ENCODE peak calls at places on chromosomes 11 and 22, in nine cellular contexts. One of them, this sample, is unnamed.

GRCh38 chr11:11780843-11781242 is 60.9 kb upstream of the USP47 start:
- DNase-seq in stimulated activated CD8-positive, alpha-beta memory T cell treated with anti-CD3 and anti-CD28 coated beads, Interleukin-15, amount 100 ng/mL, for 1 hour: no peak
- DNase-seq in SHP77: peak
- DNase-seq in activated effector memory CD4-positive, alpha-beta T cell treated with anti-CD3 and anti-CD28 coated beads, Interleukin-2, amount 50 U/mL, for 16 hours: no peak
- DNase-seq in Right ventricle myocardium inferior: no peak
- DNase-seq in Calu3: no peak
- DNase-seq in SW480: no peak
- DNase-seq in DMS153: peak
- DNase-seq in GM10248: no peak
- DNase-seq in this sample: no peak

GRCh38 chr22:27220349-27220748 is 563.0 kb downstream of the MIAT start:
- DNase-seq in stimulated activated CD8-positive, alpha-beta memory T cell treated with anti-CD3 and anti-CD28 coated beads, Interleukin-15, amount 100 ng/mL, for 1 hour: no peak
- DNase-seq in SHP77: no peak
- DNase-seq in activated effector memory CD4-positive, alpha-beta T cell treated with anti-CD3 and anti-CD28 coated beads, Interleukin-2, amount 50 U/mL, for 16 hours: no peak
- DNase-seq in Right ventricle myocardium inferior: no peak
- DNase-seq in Calu3: no peak
- DNase-seq in SW480: no peak
- DNase-seq in DMS153: no peak
- DNase-seq in GM10248: no peak
- DNase-seq in this sample: no peak

GRCh38 chr22:47423266-47423665 is 660.8 kb downstream of the TBC1D22A start:
- DNase-seq in stimulated activated CD8-positive, alpha-beta memory T cell treated with anti-CD3 and anti-CD28 coated beads, Interleukin-15, amount 100 ng/mL, for 1 hour: no peak
- DNase-seq in SHP77: no peak
- DNase-seq in activated effector memory CD4-positive, alpha-beta T cell treated with anti-CD3 and anti-CD28 coated beads, Interleukin-2, amount 50 U/mL, for 16 hours: peak
- DNase-seq in Right ventricle myocardium inferior: no peak
- DNase-seq in Calu3: no peak
- DNase-seq in SW480: no peak
- DNase-seq in DMS153: no peak
- DNase-seq in GM10248: no peak
- DNase-seq in this sample: no peak

GRCh38 chr11:6544921-6545850 is 48.1 kb downstream of the DNHD1 start:
- DNase-seq in stimulated activated CD8-positive, alpha-beta memory T cell treated with anti-CD3 and anti-CD28 coated beads, Interleukin-15, amount 100 ng/mL, for 1 hour: no peak
- DNase-seq in SHP77: no peak
- DNase-seq in activated effector memory CD4-positive, alpha-beta T cell treated with anti-CD3 and anti-CD28 coated beads, Interleukin-2, amount 50 U/mL, for 16 hours: no peak
- DNase-seq in Right ventricle myocardium inferior: no peak
- DNase-seq in Calu3: no peak
- DNase-seq in SW480: no peak
- DNase-seq in DMS153: no peak
- DNase-seq in GM10248: no peak
- DNase-seq in this sample: no peak

GRCh38 chr11:36311926-36312592 is 16.0 kb downstream of the PRR5L start:
- DNase-seq in stimulated activated CD8-positive, alpha-beta memory T cell treated with anti-CD3 and anti-CD28 coated beads, Interleukin-15, amount 100 ng/mL, for 1 hour: no peak
- DNase-seq in SHP77: peak
- DNase-seq in activated effector memory CD4-positive, alpha-beta T cell treated with anti-CD3 and anti-CD28 coated beads, Interleukin-2, amount 50 U/mL, for 16 hours: no peak
- DNase-seq in Right ventricle myocardium inferior: no peak
- DNase-seq in Calu3: no peak
- DNase-seq in SW480: peak
- DNase-seq in DMS153: no peak
- DNase-seq in GM10248: no peak
- DNase-seq in this sample: no peak

GRCh38 chr11:71082454-71082853 is 169.9 kb downstream of the SHANK2 start:
- DNase-seq in stimulated activated CD8-positive, alpha-beta memory T cell treated with anti-CD3 and anti-CD28 coated beads, Interleukin-15, amount 100 ng/mL, for 1 hour: no peak
- DNase-seq in SHP77: no peak
- DNase-seq in activated effector memory CD4-positive, alpha-beta T cell treated with anti-CD3 and anti-CD28 coated beads, Interleukin-2, amount 50 U/mL, for 16 hours: no peak
- DNase-seq in Right ventricle myocardium inferior: no peak
- DNase-seq in Calu3: no peak
- DNase-seq in SW480: no peak
- DNase-seq in DMS153: no peak
- DNase-seq in GM10248: no peak
- DNase-seq in this sample: no peak

GRCh38 chr22:36759481-36760159 is 16.3 kb downstream of the IFT27 start:
- DNase-seq in stimulated activated CD8-positive, alpha-beta memory T cell treated with anti-CD3 and anti-CD28 coated beads, Interleukin-15, amount 100 ng/mL, for 1 hour: no peak
- DNase-seq in SHP77: no peak
- DNase-seq in activated effector memory CD4-positive, alpha-beta T cell treated with anti-CD3 and anti-CD28 coated beads, Interleukin-2, amount 50 U/mL, for 16 hours: no peak
- DNase-seq in Right ventricle myocardium inferior: no peak
- DNase-seq in Calu3: no peak
- DNase-seq in SW480: no peak
- DNase-seq in DMS153: no peak
- DNase-seq in GM10248: no peak
- DNase-seq in this sample: no peak

GRCh38 chr11:2375341-2375853 is 1.7 kb upstream of the CD81 start:
- DNase-seq in stimulated activated CD8-positive, alpha-beta memory T cell treated with anti-CD3 and anti-CD28 coated beads, Interleukin-15, amount 100 ng/mL, for 1 hour: no peak
- DNase-seq in SHP77: no peak
- DNase-seq in activated effector memory CD4-positive, alpha-beta T cell treated with anti-CD3 and anti-CD28 coated beads, Interleukin-2, amount 50 U/mL, for 16 hours: no peak
- DNase-seq in Right ventricle myocardium inferior: peak
- DNase-seq in Calu3: peak
- DNase-seq in SW480: no peak
- DNase-seq in DMS153: no peak
- DNase-seq in GM10248: no peak
- DNase-seq in this sample: no peak

GRCh38 chr11:110076388-110076965 is 16.7 kb upstream of the ZC3H12C start:
- DNase-seq in stimulated activated CD8-positive, alpha-beta memory T cell treated with anti-CD3 and anti-CD28 coated beads, Interleukin-15, amount 100 ng/mL, for 1 hour: no peak
- DNase-seq in SHP77: no peak
- DNase-seq in activated effector memory CD4-positive, alpha-beta T cell treated with anti-CD3 and anti-CD28 coated beads, Interleukin-2, amount 50 U/mL, for 16 hours: no peak
- DNase-seq in Right ventricle myocardium inferior: no peak
- DNase-seq in Calu3: no peak
- DNase-seq in SW480: no peak
- DNase-seq in DMS153: no peak
- DNase-seq in GM10248: no peak
- DNase-seq in this sample: no peak

GRCh38 chr11:27971256-27971655 is 136.7 kb downstream of the KIF18A start:
- DNase-seq in stimulated activated CD8-positive, alpha-beta memory T cell treated with anti-CD3 and anti-CD28 coated beads, Interleukin-15, amount 100 ng/mL, for 1 hour: no peak
- DNase-seq in SHP77: no peak
- DNase-seq in activated effector memory CD4-positive, alpha-beta T cell treated with anti-CD3 and anti-CD28 coated beads, Interleukin-2, amount 50 U/mL, for 16 hours: no peak
- DNase-seq in Right ventricle myocardium inferior: no peak
- DNase-seq in Calu3: no peak
- DNase-seq in SW480: no peak
- DNase-seq in DMS153: no peak
- DNase-seq in GM10248: no peak
- DNase-seq in this sample: no peak

GRCh38 chr11:66020618-66021357 is 5.5 kb downstream of the CATSPER1 start:
- DNase-seq in stimulated activated CD8-positive, alpha-beta memory T cell treated with anti-CD3 and anti-CD28 coated beads, Interleukin-15, amount 100 ng/mL, for 1 hour: no peak
- DNase-seq in SHP77: peak
- DNase-seq in activated effector memory CD4-positive, alpha-beta T cell treated with anti-CD3 and anti-CD28 coated beads, Interleukin-2, amount 50 U/mL, for 16 hours: no peak
- DNase-seq in Right ventricle myocardium inferior: no peak
- DNase-seq in Calu3: peak
- DNase-seq in SW480: peak
- DNase-seq in DMS153: no peak
- DNase-seq in GM10248: no peak
- DNase-seq in this sample: no peak

GRCh38 chr11:75554258-75555022 is 7.6 kb upstream of the SERPINH1 start:
- DNase-seq in stimulated activated CD8-positive, alpha-beta memory T cell treated with anti-CD3 and anti-CD28 coated beads, Interleukin-15, amount 100 ng/mL, for 1 hour: no peak
- DNase-seq in SHP77: peak
- DNase-seq in activated effector memory CD4-positive, alpha-beta T cell treated with anti-CD3 and anti-CD28 coated beads, Interleukin-2, amount 50 U/mL, for 16 hours: no peak
- DNase-seq in Right ventricle myocardium inferior: peak
- DNase-seq in Calu3: no peak
- DNase-seq in SW480: peak
- DNase-seq in DMS153: no peak
- DNase-seq in GM10248: no peak
- DNase-seq in this sample: no peak

GRCh38 chr22:36165161-36165560 is 4.6 kb upstream of the APOL3 start:
- DNase-seq in stimulated activated CD8-positive, alpha-beta memory T cell treated with anti-CD3 and anti-CD28 coated beads, Interleukin-15, amount 100 ng/mL, for 1 hour: no peak
- DNase-seq in SHP77: no peak
- DNase-seq in activated effector memory CD4-positive, alpha-beta T cell treated with anti-CD3 and anti-CD28 coated beads, Interleukin-2, amount 50 U/mL, for 16 hours: no peak
- DNase-seq in Right ventricle myocardium inferior: no peak
- DNase-seq in Calu3: no peak
- DNase-seq in SW480: no peak
- DNase-seq in DMS153: no peak
- DNase-seq in GM10248: no peak
- DNase-seq in this sample: no peak

GRCh38 chr11:74522776-74523175 is 29.3 kb upstream of the LIPT2 start:
- DNase-seq in stimulated activated CD8-positive, alpha-beta memory T cell treated with anti-CD3 and anti-CD28 coated beads, Interleukin-15, amount 100 ng/mL, for 1 hour: no peak
- DNase-seq in SHP77: no peak
- DNase-seq in activated effector memory CD4-positive, alpha-beta T cell treated with anti-CD3 and anti-CD28 coated beads, Interleukin-2, amount 50 U/mL, for 16 hours: no peak
- DNase-seq in Right ventricle myocardium inferior: no peak
- DNase-seq in Calu3: no peak
- DNase-seq in SW480: no peak
- DNase-seq in DMS153: no peak
- DNase-seq in GM10248: no peak
- DNase-seq in this sample: no peak

This sample was measured in central memory CD8-positive, alpha-beta T cell.